ENCODE peak calls at places on chromosomes 6 and 20, in five cellular contexts. V, S, P, H and I are unnamed samples.

GRCh38 chr6:13248549-13248948 is 79.8 kb downstream of the TBC1D7 start:
- DNase-seq in S (no peak), H (no peak), P (no peak), V (no peak), I (no peak)

GRCh38 chr20:53707341-53708102 is 113.9 kb upstream of the ZNF217 start:
- DNase-seq in V (no peak), H (no peak), P (no peak), S (no peak), I (no peak)

GRCh38 chr6:1402369-1402768 is 13.0 kb downstream of the FOXF2 start:
- DNase-seq in H (no peak), P (no peak), V (no peak), S (no peak), I (peak; percentile 31)

GRCh38 chr20:50837532-50838321 is 42.9 kb downstream of the BCAS4 start:
- DNase-seq in V (no peak), P (no peak), S (peak; percentile 28), H (peak; percentile 56), I (peak; percentile 67)

GRCh38 chr6:105844275-105844848 is 241.8 kb upstream of the PRDM1 start:
- DNase-seq in P (no peak), H (peak; percentile 46), S (peak; percentile 44), V (peak; percentile 35), I (no peak)

GRCh38 chr6:25535302-25536225 is 116.5 kb upstream of the SCGN start:
- DNase-seq in P (no peak), S (no peak), V (no peak), H (no peak), I (no peak)

GRCh38 chr6:27837636-27838512 is 74.3 kb downstream of the OR2B2 start:
- DNase-seq in H (peak; percentile 88), P (peak; percentile 100), S (peak; percentile 83), V (peak; percentile 76), I (peak; percentile 77)

GRCh38 chr6:44329858-44330257 is 12.6 kb upstream of the SPATS1 start:
- DNase-seq in P (no peak), S (no peak), H (no peak), V (no peak), I (no peak)

GRCh38 chr6:79630883-79631799 is at the start of gene SH3BGRL2:
- DNase-seq in P (peak; percentile 46), H (peak; percentile 81), V (peak; percentile 71), S (peak; percentile 73), I (peak; percentile 89)

GRCh38 chr6:17630511-17631073 is 30.5 kb downstream of the FAM8A1 start:
- DNase-seq in S (no peak), H (no peak), V (no peak), P (no peak), I (no peak)

GRCh38 chr20:37095108-37095608 is 639 bp downstream of the RBL1 start:
- DNase-seq in P (no peak), V (no peak), S (no peak), H (no peak), I (no peak)
- TF ChIP-seq POLR2A in P (no peak), V (no peak), S (no peak), H (no peak), I (no peak)

GRCh38 chr20:25491446-25492038 is 84.1 kb downstream of the GINS1 start:
- DNase-seq in H (no peak), P (no peak), V (no peak), S (no peak), I (no peak)
- H3K36me3 ChIP-seq in H (no peaks in the 10 kb centered on the region), P (no peaks in the 10 kb centered on the region), V (no peaks in the 10 kb centered on the region), S (no peaks in the 10 kb centered on the region), I (no peaks in the 10 kb centered on the region)

GRCh38 chr6:109362102-109362884 is 20.0 kb downstream of the CD164 start:
- DNase-seq in P (no peak), H (no peak), V (no peak), S (no peak), I (no peak)

GRCh38 chr6:109359248-109359647 is 23.0 kb downstream of the CD164 start:
- DNase-seq in V (no peak), P (no peak), S (no peak), H (no peak), I (no peak)

GRCh38 chr6:109360791-109361190 is 21.5 kb downstream of the CD164 start:
- DNase-seq in P (no peak), H (no peak), S (no peak), V (no peak), I (no peak)

GRCh38 chr6:109360281-109360680 is 22.0 kb downstream of the CD164 start:
- DNase-seq in V (no peak), S (no peak), H (no peak), P (no peak), I (no peak)

GRCh38 chr6:109363753-109364152 is 18.5 kb downstream of the CD164 start:
- DNase-seq in P (no peak), S (no peak), H (no peak), V (no peak), I (no peak)
- H3K9me3 ChIP-seq in P (no peaks in the 10 kb centered on the region), S (no peaks in the 10 kb centered on the region), H (no peaks in the 10 kb centered on the region), V (no peaks in the 10 kb centered on the region), I (no peaks in the 10 kb centered on the region)

DNA sequence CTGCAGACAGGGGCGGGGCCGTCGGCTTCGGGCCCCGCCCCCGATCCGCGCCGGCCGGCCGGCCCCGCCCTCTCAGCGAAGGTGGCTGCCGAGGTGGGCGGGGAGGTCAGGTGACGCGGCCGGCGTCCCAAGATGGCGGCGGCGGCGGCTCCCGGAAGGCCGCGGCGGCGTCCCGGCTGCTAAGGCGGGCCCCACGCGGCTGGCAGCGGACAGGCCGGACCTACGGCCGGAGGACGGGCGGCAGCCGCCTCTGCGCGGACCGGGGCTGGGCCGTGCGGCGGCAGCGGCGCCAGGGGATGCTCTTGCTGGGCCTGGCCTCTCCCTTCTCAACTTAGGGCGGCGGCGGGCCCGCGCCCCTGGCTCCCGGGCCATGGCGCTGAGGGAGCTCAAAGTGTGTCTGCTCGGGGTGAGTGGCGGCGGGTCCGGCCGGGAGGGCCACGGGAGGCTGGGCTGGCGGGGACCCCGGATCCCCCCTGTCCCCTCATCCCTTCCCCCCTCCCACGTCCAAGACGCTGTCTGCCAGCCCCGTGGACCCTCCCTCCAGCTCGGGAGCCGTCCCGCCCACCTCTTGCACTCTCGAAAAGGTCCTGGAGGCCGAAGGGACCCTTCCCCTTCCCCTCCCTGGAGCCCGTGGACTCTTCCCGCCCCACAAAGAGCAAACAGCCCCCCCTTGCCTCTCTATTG is at the start of gene RAB22A:
- DNase-seq in S (peak; percentile 81), H (peak; percentile 89), P (peak; percentile 39), V (peak; percentile 86), I (peak; percentile 88)
- TF ChIP-seq POLR2A in S (peak; percentile 93), H (peak; percentile 78), P (peak; percentile 63), V (peak; percentile 88), I (no peak)

GRCh38 chr20:22099348-22099747 is 393.9 kb downstream of the PAX1 start:
- DNase-seq in S (no peak), P (no peak), H (no peak), V (no peak), I (no peak)
- H3K36me3 ChIP-seq in S (no peaks in the 10 kb centered on the region), P (no peaks in the 10 kb centered on the region), H (no peaks in the 10 kb centered on the region), V (no peaks in the 10 kb centered on the region), I (no peaks in the 10 kb centered on the region)